ENCODE peak calls at places on chromosomes 2 and 18, in seven cellular contexts. One of them, this sample, is unnamed. For H3K27me3 and H3K4me1, the result is how much of the 10 kb centered on the place peaks cover.

GRCh38 chr2:188517549-188518255 is 226.0 kb downstream of the GULP1 start:
- DNase-seq in mesendoderm: peak
- DNase-seq in CD4-positive, CD25-positive, alpha-beta regulatory T cell: no peak
- DNase-seq in CD8-positive, alpha-beta T cell: no peak
- DNase-seq in PC-9: no peak
- DNase-seq in left lung: no peak
- DNase-seq in endodermal cell: no peak
- DNase-seq in this sample: no peak

GRCh38 chr18:23200751-23201150 is 65.5 kb downstream of the CABLES1 start:
- DNase-seq in mesendoderm: peak
- DNase-seq in CD4-positive, CD25-positive, alpha-beta regulatory T cell: no peak
- DNase-seq in CD8-positive, alpha-beta T cell: no peak
- DNase-seq in PC-9: no peak
- DNase-seq in left lung: no peak
- DNase-seq in endodermal cell: no peak
- DNase-seq in this sample: no peak

GRCh38 chr18:63253428-63254372 is 65.9 kb downstream of the BCL2 start:
- DNase-seq in mesendoderm: no peak
- DNase-seq in CD4-positive, CD25-positive, alpha-beta regulatory T cell: peak
- DNase-seq in CD8-positive, alpha-beta T cell: no peak
- DNase-seq in PC-9: no peak
- DNase-seq in left lung: no peak
- DNase-seq in endodermal cell: no peak
- DNase-seq in this sample: no peak

GRCh38 chr2:54081574-54081973 is 33.8 kb upstream of the ACYP2 start:
- DNase-seq in mesendoderm: peak
- DNase-seq in CD4-positive, CD25-positive, alpha-beta regulatory T cell: peak
- DNase-seq in CD8-positive, alpha-beta T cell: no peak
- DNase-seq in PC-9: no peak
- DNase-seq in left lung: no peak
- DNase-seq in endodermal cell: no peak
- DNase-seq in this sample: no peak

GRCh38 chr2:19140463-19141208 is 217.8 kb downstream of the OSR1 start:
- DNase-seq in mesendoderm: peak
- DNase-seq in CD4-positive, CD25-positive, alpha-beta regulatory T cell: no peak
- DNase-seq in CD8-positive, alpha-beta T cell: no peak
- DNase-seq in PC-9: peak
- DNase-seq in left lung: no peak
- DNase-seq in endodermal cell: peak
- DNase-seq in this sample: no peak

GRCh38 chr2:218878486-218878885 is 2.2 kb upstream of the WNT10A start:
- DNase-seq in mesendoderm: no peak
- DNase-seq in CD4-positive, CD25-positive, alpha-beta regulatory T cell: no peak
- DNase-seq in CD8-positive, alpha-beta T cell: no peak
- DNase-seq in PC-9: no peak
- DNase-seq in left lung: no peak
- DNase-seq in endodermal cell: no peak
- DNase-seq in this sample: no peak

GRCh38 chr2:43495727-43496126 is 100.1 kb downstream of the THADA start:
- DNase-seq in mesendoderm: no peak
- DNase-seq in CD4-positive, CD25-positive, alpha-beta regulatory T cell: no peak
- DNase-seq in CD8-positive, alpha-beta T cell: no peak
- DNase-seq in PC-9: peak
- DNase-seq in left lung: no peak
- DNase-seq in endodermal cell: no peak
- DNase-seq in this sample: no peak

GRCh38 chr2:29580223-29580622 is 341.2 kb downstream of the ALK start:
- DNase-seq in mesendoderm: no peak
- DNase-seq in CD4-positive, CD25-positive, alpha-beta regulatory T cell: no peak
- DNase-seq in CD8-positive, alpha-beta T cell: no peak
- DNase-seq in PC-9: no peak
- DNase-seq in left lung: no peak
- DNase-seq in endodermal cell: no peak
- DNase-seq in this sample: no peak

GRCh38 chr2:226023383-226023782 is 623.9 kb downstream of the NYAP2 start:
- DNase-seq in mesendoderm: peak
- DNase-seq in CD4-positive, CD25-positive, alpha-beta regulatory T cell: no peak
- DNase-seq in CD8-positive, alpha-beta T cell: no peak
- DNase-seq in PC-9: no peak
- DNase-seq in left lung: no peak
- DNase-seq in endodermal cell: peak
- DNase-seq in this sample: no peak

GRCh38 chr2:238657132-238658053 is 190.5 kb upstream of the TWIST2 start:
- DNase-seq in mesendoderm: peak
- DNase-seq in CD4-positive, CD25-positive, alpha-beta regulatory T cell: no peak
- DNase-seq in CD8-positive, alpha-beta T cell: no peak
- DNase-seq in PC-9: no peak
- DNase-seq in left lung: no peak
- DNase-seq in endodermal cell: peak
- DNase-seq in this sample: no peak

GRCh38 chr18:12296087-12296403 is 12.0 kb upstream of the TUBB6 start:
- DNase-seq in mesendoderm: no peak
- DNase-seq in CD4-positive, CD25-positive, alpha-beta regulatory T cell: no peak
- DNase-seq in CD8-positive, alpha-beta T cell: no peak
- DNase-seq in PC-9: no peak
- DNase-seq in left lung: no peak
- DNase-seq in endodermal cell: no peak
- DNase-seq in this sample: no peak

GRCh38 chr2:83162421-83162820 is 1296.7 kb downstream of the SUCLG1 start:
- DNase-seq in mesendoderm: no peak
- DNase-seq in CD4-positive, CD25-positive, alpha-beta regulatory T cell: no peak
- DNase-seq in CD8-positive, alpha-beta T cell: no peak
- DNase-seq in PC-9: no peak
- DNase-seq in left lung: no peak
- DNase-seq in endodermal cell: no peak
- DNase-seq in this sample: no peak

GRCh38 chr2:238650536-238650935 is 197.3 kb upstream of the TWIST2 start:
- DNase-seq in mesendoderm: no peak
- DNase-seq in CD4-positive, CD25-positive, alpha-beta regulatory T cell: no peak
- DNase-seq in CD8-positive, alpha-beta T cell: no peak
- DNase-seq in PC-9: no peak
- DNase-seq in left lung: no peak
- DNase-seq in endodermal cell: peak
- DNase-seq in this sample: no peak

GRCh38 chr2:95389256-95390119 is 13.0 kb upstream of the FAHD2A start:
- DNase-seq in mesendoderm: peak
- DNase-seq in CD4-positive, CD25-positive, alpha-beta regulatory T cell: peak
- DNase-seq in CD8-positive, alpha-beta T cell: no peak
- DNase-seq in PC-9: peak
- DNase-seq in left lung: peak
- DNase-seq in endodermal cell: peak
- DNase-seq in this sample: peak

GRCh38 chr2:240428245-240428644 is 7.2 kb upstream of the GPC1 start:
- DNase-seq in mesendoderm: no peak
- DNase-seq in CD4-positive, CD25-positive, alpha-beta regulatory T cell: no peak
- DNase-seq in CD8-positive, alpha-beta T cell: no peak
- DNase-seq in PC-9: no peak
- DNase-seq in left lung: no peak
- DNase-seq in endodermal cell: no peak
- DNase-seq in this sample: no peak

GRCh38 chr18:60596928-60597327 is 224.4 kb upstream of the MC4R start:
- DNase-seq in mesendoderm: no peak
- DNase-seq in CD4-positive, CD25-positive, alpha-beta regulatory T cell: no peak
- DNase-seq in CD8-positive, alpha-beta T cell: no peak
- DNase-seq in PC-9: no peak
- DNase-seq in left lung: no peak
- DNase-seq in endodermal cell: no peak
- DNase-seq in this sample: no peak

GRCh38 chr2:224594840-224595239 is 9.7 kb upstream of the CUL3 start:
- DNase-seq in mesendoderm: no peak
- DNase-seq in CD4-positive, CD25-positive, alpha-beta regulatory T cell: no peak
- DNase-seq in CD8-positive, alpha-beta T cell: no peak
- DNase-seq in PC-9: peak
- DNase-seq in left lung: no peak
- DNase-seq in endodermal cell: no peak
- DNase-seq in this sample: no peak

GRCh38 chr2:15943378-15943851 is 3.1 kb downstream of the MYCN start:
- DNase-seq in mesendoderm: peak
- DNase-seq in CD4-positive, CD25-positive, alpha-beta regulatory T cell: peak
- DNase-seq in CD8-positive, alpha-beta T cell: no peak
- DNase-seq in PC-9: no peak
- DNase-seq in left lung: no peak
- DNase-seq in endodermal cell: peak
- DNase-seq in this sample: no peak

GRCh38 chr2:1791670-1792069 is 47.4 kb upstream of the PXDN start:
- DNase-seq in mesendoderm: no peak
- DNase-seq in CD4-positive, CD25-positive, alpha-beta regulatory T cell: no peak
- DNase-seq in CD8-positive, alpha-beta T cell: no peak
- DNase-seq in PC-9: no peak
- DNase-seq in left lung: no peak
- DNase-seq in endodermal cell: no peak
- DNase-seq in this sample: no peak

GRCh38 chr2:20671736-20672080 is 4.8 kb downstream of the GDF7 start:
- DNase-seq in mesendoderm: no peak
- DNase-seq in CD4-positive, CD25-positive, alpha-beta regulatory T cell: no peak
- DNase-seq in CD8-positive, alpha-beta T cell: no peak
- DNase-seq in PC-9: no peak
- DNase-seq in left lung: no peak
- DNase-seq in endodermal cell: peak
- DNase-seq in this sample: no peak
- H3K27me3 ChIP-seq in mesendoderm: under half
- H3K27me3 ChIP-seq in CD4-positive, CD25-positive, alpha-beta regulatory T cell: under half
- H3K27me3 ChIP-seq in CD8-positive, alpha-beta T cell: under half
- H3K27me3 ChIP-seq in PC-9: under half
- H3K27me3 ChIP-seq in left lung: half or more
- H3K27me3 ChIP-seq in endodermal cell: half or more
- H3K27me3 ChIP-seq in this sample: under half

GRCh38 chr18:46719388-46719787 is 37.5 kb downstream of the ST8SIA5 start:
- DNase-seq in mesendoderm: no peak
- DNase-seq in CD4-positive, CD25-positive, alpha-beta regulatory T cell: no peak
- DNase-seq in CD8-positive, alpha-beta T cell: no peak
- DNase-seq in PC-9: no peak
- DNase-seq in left lung: no peak
- DNase-seq in endodermal cell: peak
- DNase-seq in this sample: no peak

GRCh38 chr18:46715062-46715461 is 41.8 kb downstream of the ST8SIA5 start:
- DNase-seq in mesendoderm: no peak
- DNase-seq in CD4-positive, CD25-positive, alpha-beta regulatory T cell: no peak
- DNase-seq in CD8-positive, alpha-beta T cell: no peak
- DNase-seq in PC-9: no peak
- DNase-seq in left lung: no peak
- DNase-seq in endodermal cell: peak
- DNase-seq in this sample: no peak

GRCh38 chr18:46716336-46716735 is 40.5 kb downstream of the ST8SIA5 start:
- DNase-seq in mesendoderm: no peak
- DNase-seq in CD4-positive, CD25-positive, alpha-beta regulatory T cell: no peak
- DNase-seq in CD8-positive, alpha-beta T cell: no peak
- DNase-seq in PC-9: no peak
- DNase-seq in left lung: no peak
- DNase-seq in endodermal cell: no peak
- DNase-seq in this sample: no peak

GRCh38 chr18:46718501-46719341 is 38.1 kb downstream of the ST8SIA5 start:
- DNase-seq in mesendoderm: peak
- DNase-seq in CD4-positive, CD25-positive, alpha-beta regulatory T cell: no peak
- DNase-seq in CD8-positive, alpha-beta T cell: no peak
- DNase-seq in PC-9: no peak
- DNase-seq in left lung: no peak
- DNase-seq in endodermal cell: no peak
- DNase-seq in this sample: no peak

GRCh38 chr18:46716827-46717226 is 40.0 kb downstream of the ST8SIA5 start:
- DNase-seq in mesendoderm: no peak
- DNase-seq in CD4-positive, CD25-positive, alpha-beta regulatory T cell: no peak
- DNase-seq in CD8-positive, alpha-beta T cell: no peak
- DNase-seq in PC-9: no peak
- DNase-seq in left lung: no peak
- DNase-seq in endodermal cell: no peak
- DNase-seq in this sample: no peak
- H3K4me1 ChIP-seq in mesendoderm: under half
- H3K4me1 ChIP-seq in CD4-positive, CD25-positive, alpha-beta regulatory T cell: under half
- H3K4me1 ChIP-seq in CD8-positive, alpha-beta T cell: under half
- H3K4me1 ChIP-seq in PC-9: under half
- H3K4me1 ChIP-seq in left lung: under half
- H3K4me1 ChIP-seq in endodermal cell: under half
- H3K4me1 ChIP-seq in this sample: under half

GRCh38 chr2:172092716-172093415 is 7.6 kb downstream of the DLX1 start:
- DNase-seq in mesendoderm: no peak
- DNase-seq in CD4-positive, CD25-positive, alpha-beta regulatory T cell: no peak
- DNase-seq in CD8-positive, alpha-beta T cell: no peak
- DNase-seq in PC-9: no peak
- DNase-seq in left lung: no peak
- DNase-seq in endodermal cell: peak
- DNase-seq in this sample: no peak

GRCh38 chr2:172090044-172090946 is 5.0 kb downstream of the DLX1 start:
- DNase-seq in mesendoderm: peak
- DNase-seq in CD4-positive, CD25-positive, alpha-beta regulatory T cell: no peak
- DNase-seq in CD8-positive, alpha-beta T cell: no peak
- DNase-seq in PC-9: no peak
- DNase-seq in left lung: no peak
- DNase-seq in endodermal cell: peak
- DNase-seq in this sample: no peak

GRCh38 chr2:172091626-172092566 is 6.6 kb downstream of the DLX1 start:
- DNase-seq in mesendoderm: no peak
- DNase-seq in CD4-positive, CD25-positive, alpha-beta regulatory T cell: no peak
- DNase-seq in CD8-positive, alpha-beta T cell: no peak
- DNase-seq in PC-9: no peak
- DNase-seq in left lung: no peak
- DNase-seq in endodermal cell: peak
- DNase-seq in this sample: no peak

GRCh38 chr2:172089633-172090032 is 4.3 kb downstream of the DLX1 start:
- DNase-seq in mesendoderm: no peak
- DNase-seq in CD4-positive, CD25-positive, alpha-beta regulatory T cell: no peak
- DNase-seq in CD8-positive, alpha-beta T cell: no peak
- DNase-seq in PC-9: no peak
- DNase-seq in left lung: no peak
- DNase-seq in endodermal cell: no peak
- DNase-seq in this sample: no peak

DNA sequence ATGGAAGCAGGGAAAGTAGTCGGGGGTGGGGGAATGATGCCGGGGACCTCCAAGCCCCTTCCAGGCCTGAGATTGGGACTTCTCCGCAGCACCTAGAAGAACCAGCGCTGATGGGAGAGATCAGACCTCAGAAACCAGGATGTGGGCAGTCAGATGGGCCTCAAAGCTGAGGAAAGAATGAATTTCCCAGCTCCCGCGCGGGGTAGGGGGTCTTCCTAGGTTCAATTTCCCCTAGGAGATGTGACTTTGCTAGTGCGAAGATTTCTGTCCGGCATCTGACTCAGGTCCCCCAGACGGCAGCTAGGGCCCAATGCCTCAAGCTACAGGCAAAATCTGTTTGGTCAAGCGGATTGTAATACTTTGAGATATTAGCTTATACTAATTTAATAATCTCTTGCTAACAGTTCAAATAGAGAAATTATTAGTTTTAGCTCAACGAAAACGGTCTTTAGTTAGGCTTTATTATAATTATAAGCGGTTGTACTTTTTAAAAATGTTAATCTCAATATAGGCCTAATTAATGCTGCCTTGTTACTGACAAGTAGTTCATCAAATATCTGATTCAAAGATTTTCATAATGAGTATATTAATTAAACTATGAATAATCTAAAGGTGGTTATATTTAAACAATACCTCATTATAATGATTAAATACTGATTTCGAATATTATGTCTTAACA is 5.8 kb downstream of the DLX1 start:
- DNase-seq in mesendoderm: peak
- DNase-seq in CD4-positive, CD25-positive, alpha-beta regulatory T cell: no peak
- DNase-seq in CD8-positive, alpha-beta T cell: no peak
- DNase-seq in PC-9: no peak
- DNase-seq in left lung: no peak
- DNase-seq in endodermal cell: peak
- DNase-seq in this sample: no peak
- H3K27me3 ChIP-seq in mesendoderm: half or more
- H3K27me3 ChIP-seq in CD4-positive, CD25-positive, alpha-beta regulatory T cell: half or more
- H3K27me3 ChIP-seq in CD8-positive, alpha-beta T cell: half or more
- H3K27me3 ChIP-seq in PC-9: under half
- H3K27me3 ChIP-seq in left lung: half or more
- H3K27me3 ChIP-seq in endodermal cell: half or more
- H3K27me3 ChIP-seq in this sample: half or more

GRCh38 chr2:216652566-216652965 is 19.3 kb downstream of the IGFBP2 start:
- DNase-seq in mesendoderm: peak
- DNase-seq in CD4-positive, CD25-positive, alpha-beta regulatory T cell: no peak
- DNase-seq in CD8-positive, alpha-beta T cell: no peak
- DNase-seq in PC-9: no peak
- DNase-seq in left lung: no peak
- DNase-seq in endodermal cell: no peak
- DNase-seq in this sample: no peak
- H3K4me1 ChIP-seq in mesendoderm: under half
- H3K4me1 ChIP-seq in CD4-positive, CD25-positive, alpha-beta regulatory T cell: under half
- H3K4me1 ChIP-seq in CD8-positive, alpha-beta T cell: under half
- H3K4me1 ChIP-seq in PC-9: under half
- H3K4me1 ChIP-seq in left lung: under half
- H3K4me1 ChIP-seq in endodermal cell: under half
- H3K4me1 ChIP-seq in this sample: under half